ENCODE peak calls at places on chromosome 19, in ten cellular contexts. M, F, Q, H, V, X, D, R, A and Y are unnamed samples.
A peak's percentile ranks its signal among the peaks of the same experiment; 100 is the strongest.

GRCh38 chr19:54470991-54471782 is 1.9 kb downstream of the CDC42EP5 start:
- DNase-seq in X (no peak), A (no peak), R (no peak), D (no peak), H (no peak), V (peak; percentile 42), F (peak; percentile 91), M (no peak), Q (no peak), Y (no peak)

GRCh38 chr19:5966215-5966614 is 11.7 kb downstream of the RANBP3 start:
- DNase-seq in X (no peak), V (peak; percentile 88), D (no peak), Q (no peak), R (no peak), A (no peak), F (no peak), H (no peak), M (no peak), Y (peak; percentile 79)

GRCh38 chr19:13932911-13933393 is 5.3 kb downstream of the PODNL1 start:
- DNase-seq in R (no peak), H (no peak), M (no peak), X (no peak), F (no peak), D (no peak), V (no peak), Q (no peak), A (no peak), Y (no peak)

GRCh38 chr19:2540251-2540645 is 64.3 kb downstream of the GADD45B start:
- DNase-seq in V (no peak), M (no peak), D (no peak), Q (no peak), X (no peak), H (no peak), R (no peak), A (no peak), F (no peak), Y (no peak)

GRCh38 chr19:3591876-3592613 is 6.8 kb downstream of the GIPC3 start:
- DNase-seq in Q (no peak), H (no peak), D (no peak), V (no peak), X (no peak), M (no peak), A (no peak), F (no peak), R (no peak), Y (no peak)

GRCh38 chr19:18438331-18439024 is 545 bp upstream of the ISYNA1 start:
- DNase-seq in F (no peak), Q (no peak), R (no peak), M (no peak), A (peak; percentile 58), H (no peak), V (no peak), D (no peak), X (no peak), Y (no peak)

GRCh38 chr19:7811989-7812388 is 18.0 kb upstream of the EVI5L start:
- DNase-seq in A (no peak), X (no peak), R (no peak), H (no peak), D (no peak), F (no peak), V (no peak), Q (no peak), M (no peak), Y (no peak)

GRCh38 chr19:48913114-48913513 is 13.0 kb downstream of the NUCB1 start:
- DNase-seq in D (no peak), X (no peak), M (peak; percentile 38), H (peak; percentile 30), Q (no peak), F (no peak), A (no peak), V (no peak), R (no peak), Y (no peak)

GRCh38 chr19:45038931-45039893 is at the start of gene CLASRP:
- DNase-seq in D (peak; percentile 91), Q (peak; percentile 93), V (peak; percentile 95), A (peak; percentile 94), R (peak; percentile 97), F (peak; percentile 98), M (peak; percentile 85), X (peak; percentile 95), H (peak; percentile 88), Y (peak; percentile 71)

GRCh38 chr19:46739290-46739771 is 6.5 kb upstream of the FKRP start:
- DNase-seq in Q (no peak), A (no peak), F (no peak), V (no peak), M (no peak), R (peak; percentile 94), X (no peak), H (no peak), D (no peak), Y (no peak)

GRCh38 chr19:9075064-9075964 is 11.5 kb upstream of the OR1M1 start:
- DNase-seq in Q (no peak), A (peak; percentile 42), M (no peak), D (no peak), H (no peak), X (peak; percentile 99), V (peak; percentile 79), F (no peak), R (peak; percentile 93), Y (peak; percentile 39)

GRCh38 chr19:48190288-48191284 is 20.1 kb downstream of the ZSWIM9 start:
- DNase-seq in R (no peak), F (peak; percentile 77), V (peak; percentile 52), X (no peak), H (peak; percentile 36), Q (peak; percentile 29), D (no peak), A (peak; percentile 85), M (peak; percentile 97), Y (peak; percentile 27)